ENCODE peak calls at places on chromosomes 4 and X, in nine cellular contexts. Q is osteocyte; G is HTR-8/SVneo; O is stimulated activated CD8-positive, alpha-beta memory T cell treated with anti-CD3 and anti-CD28 coated beads, Interleukin-4, amount 100 ng/mL, for 4 hours; L is T47D; R is NCI-H2107; K is effector memory CD4-positive, alpha-beta T cell; H is COR-L47; D is caudate nucleus. M is an unnamed sample.

GRCh38 chrX:39162322-39162721 is 361.1 kb downstream of the MID1IP1 start:
- DNase-seq in H (no peak), D (peak; percentile 2), O (no peak), L (no peak), K (no peak), Q (no peak), G (no peak), R (no peak), M (peak; percentile 34)

GRCh38 chrX:103536732-103537131 is 17.4 kb upstream of the RAB40A start:
- DNase-seq in G (no peak), O (no peak), L (no peak), H (no peak), R (no peak), K (no peak), Q (no peak), D (no peak), M (no peak)

GRCh38 chr4:3386486-3386885 is 55.3 kb upstream of the HGFAC start:
- DNase-seq in K (no peak), H (no peak), D (no peak), O (no peak), Q (no peak), G (no peak), R (no peak), L (no peak), M (no peak)

GRCh38 chrX:54495814-54496516 is at the start of gene FGD1:
- DNase-seq in G (peak; percentile 60), O (no peak), Q (peak; percentile 90), H (peak; percentile 17), D (peak; percentile 28), L (peak; percentile 72), K (peak; percentile 8), R (peak; percentile 32), M (no peak)

GRCh38 chr4:80201326-80202151 is 4.2 kb downstream of the PRDM8 start:
- DNase-seq in D (no peak), K (peak; percentile 38), L (no peak), H (no peak), G (no peak), O (peak; percentile 59), R (no peak), Q (no peak), M (peak; percentile 65)

GRCh38 chr4:158172196-158172557 is 648 bp downstream of the GASK1B start:
- DNase-seq in K (no peak), L (no peak), O (no peak), H (no peak), R (no peak), G (no peak), Q (no peak), D (no peak), M (no peak)

GRCh38 chrX:147901476-147902126 is 10.1 kb upstream of the FMR1 start:
- DNase-seq in O (no peak), G (no peak), Q (no peak), R (no peak), H (no peak), K (no peak), L (no peak), D (no peak), M (no peak)

GRCh38 chrX:100895365-100896075 is 21.4 kb upstream of the NOX1 start:
- DNase-seq in K (no peak), Q (no peak), O (no peak), H (peak; percentile 31), D (no peak), G (peak; percentile 3), R (no peak), L (peak; percentile 67), M (no peak)

GRCh38 chr4:3384391-3384770 is 57.4 kb upstream of the HGFAC start:
- DNase-seq in R (no peak), H (no peak), Q (no peak), L (no peak), K (no peak), O (no peak), G (no peak), D (no peak), M (no peak)

GRCh38 chrX:151702021-151702714 is 6.9 kb downstream of the PRRG3 start:
- DNase-seq in L (no peak), O (no peak), H (no peak), R (no peak), Q (no peak), G (no peak), D (no peak), K (no peak), M (no peak)

GRCh38 chrX:37701588-37701987 is 16.0 kb downstream of the XK start:
- DNase-seq in Q (no peak), G (no peak), K (no peak), R (peak; percentile 30), H (peak; percentile 3), O (no peak), L (no peak), D (no peak), M (no peak)

GRCh38 chrX:45900751-45901150 is 644.5 kb downstream of the ZNF674 start:
- DNase-seq in K (no peak), O (no peak), G (no peak), R (no peak), D (no peak), Q (no peak), H (no peak), L (no peak), M (no peak)

GRCh38 chr4:120918788-120919187 is 3.7 kb downstream of the PRDM5 start:
- DNase-seq in Q (no peak), G (no peak), H (no peak), D (no peak), O (no peak), K (no peak), R (no peak), L (no peak), M (no peak)

GRCh38 chr4:5701971-5702370 is 6.4 kb downstream of the EVC2 start:
- DNase-seq in R (no peak), L (no peak), D (no peak), K (no peak), G (no peak), Q (no peak), O (no peak), H (no peak), M (no peak)

GRCh38 chr4:184281231-184282139 is 63.8 kb upstream of the ENPP6 start:
- DNase-seq in G (no peak), H (no peak), K (no peak), L (no peak), R (no peak), O (no peak), D (no peak), Q (no peak), M (no peak)

GRCh38 chr4:128287871-128288688 is 467 bp upstream of the PGRMC2 start:
- DNase-seq in L (peak; percentile 98), R (peak; percentile 81), D (peak; percentile 98), O (peak; percentile 99), Q (peak; percentile 100), G (peak; percentile 93), K (peak; percentile 99), H (peak; percentile 100), M (peak; percentile 99)

GRCh38 chr4:57132746-57133142 is 22.6 kb upstream of the IGFBP7 start:
- DNase-seq in H (no peak), D (no peak), Q (no peak), K (no peak), G (no peak), L (no peak), R (no peak), O (no peak), M (no peak)

GRCh38 chr4:155179216-155179615 is 29.2 kb upstream of the NPY2R start:
- DNase-seq in G (no peak), K (no peak), Q (no peak), R (no peak), O (no peak), H (peak; percentile 20), L (peak; percentile 14), D (no peak), M (no peak)

GRCh38 chr4:174198396-174199179 is 84.9 kb downstream of the FBXO8 start:
- DNase-seq in R (no peak), O (no peak), D (no peak), L (no peak), G (peak; percentile 41), Q (no peak), K (no peak), H (no peak), M (no peak)

GRCh38 chr4:156523492-156523891 is 448.1 kb downstream of the PDGFC start:
- DNase-seq in O (no peak), Q (no peak), H (no peak), D (no peak), R (no peak), L (no peak), G (no peak), K (no peak), M (no peak)

GRCh38 chr4:88672987-88673386 is 24.6 kb downstream of the NAP1L5 start:
- DNase-seq in H (peak; percentile 21), K (no peak), D (no peak), R (no peak), Q (no peak), O (no peak), G (no peak), L (peak; percentile 12), M (no peak)

GRCh38 chr4:110211007-110211769 is 12.8 kb upstream of the ELOVL6 start:
- DNase-seq in K (no peak), L (peak; percentile 46), R (no peak), O (no peak), Q (no peak), D (no peak), H (peak; percentile 21), G (peak; percentile 43), M (no peak)

GRCh38 chr4:78784255-78784654 is 8.1 kb downstream of the BMP2K start:
- DNase-seq in R (no peak), O (no peak), D (no peak), Q (no peak), H (no peak), G (no peak), K (no peak), L (no peak), M (no peak)